ENCODE peak calls at places on chromosomes 11 and 22, in six cellular contexts. One of them, this sample, is unnamed.
A peak's percentile ranks its signal among the peaks of the same experiment; 100 is the strongest.

GRCh38 chr11:405323-405975 is 9.3 kb downstream of the SIGIRR start:
- DNase-seq in adrenal gland: no peak
- DNase-seq in kidney epithelial cell: no peak
- DNase-seq in fibroblast of lung: no peak
- DNase-seq in endothelial cell of umbilical vein: no peak
- DNase-seq in astrocyte of the spinal cord: no peak
- DNase-seq in this sample: no peak

GRCh38 chr22:19996694-19997384 is 19.8 kb downstream of the ARVCF start:
- DNase-seq in adrenal gland: peak; percentile 90
- DNase-seq in kidney epithelial cell: no peak
- DNase-seq in fibroblast of lung: no peak
- DNase-seq in endothelial cell of umbilical vein: no peak
- DNase-seq in astrocyte of the spinal cord: no peak
- DNase-seq in this sample: no peak

GRCh38 chr11:18986744-18987143 is 47.5 kb upstream of the MRGPRX1 start:
- DNase-seq in adrenal gland: no peak
- DNase-seq in kidney epithelial cell: no peak
- DNase-seq in fibroblast of lung: no peak
- DNase-seq in endothelial cell of umbilical vein: no peak
- DNase-seq in astrocyte of the spinal cord: no peak
- DNase-seq in this sample: peak; percentile 14

GRCh38 chr11:78078218-78079167 is 1.2 kb downstream of the NDUFC2 start:
- DNase-seq in adrenal gland: no peak
- DNase-seq in kidney epithelial cell: no peak
- DNase-seq in fibroblast of lung: no peak
- DNase-seq in endothelial cell of umbilical vein: no peak
- DNase-seq in astrocyte of the spinal cord: no peak
- DNase-seq in this sample: no peak

GRCh38 chr22:20979243-20979809 is 2.8 kb upstream of the LZTR1 start:
- DNase-seq in adrenal gland: peak; percentile 86
- DNase-seq in kidney epithelial cell: peak; percentile 49
- DNase-seq in fibroblast of lung: peak; percentile 84
- DNase-seq in endothelial cell of umbilical vein: peak; percentile 75
- DNase-seq in astrocyte of the spinal cord: peak; percentile 77
- DNase-seq in this sample: peak; percentile 83

GRCh38 chr22:41557401-41558240 is 3.2 kb upstream of the CSDC2 start:
- DNase-seq in adrenal gland: peak; percentile 92
- DNase-seq in kidney epithelial cell: no peak
- DNase-seq in fibroblast of lung: peak; percentile 92
- DNase-seq in endothelial cell of umbilical vein: peak; percentile 64
- DNase-seq in astrocyte of the spinal cord: peak; percentile 87
- DNase-seq in this sample: peak; percentile 46

GRCh38 chr22:38751422-38752346 is 4.1 kb downstream of the SUN2 start:
- DNase-seq in adrenal gland: no peak
- DNase-seq in kidney epithelial cell: no peak
- DNase-seq in fibroblast of lung: peak; percentile 37
- DNase-seq in endothelial cell of umbilical vein: no peak
- DNase-seq in astrocyte of the spinal cord: peak; percentile 37
- DNase-seq in this sample: peak; percentile 50

GRCh38 chr11:35483131-35483800 is 42.1 kb downstream of the PAMR1 start:
- DNase-seq in adrenal gland: no peak
- DNase-seq in kidney epithelial cell: no peak
- DNase-seq in fibroblast of lung: peak; percentile 80
- DNase-seq in endothelial cell of umbilical vein: no peak
- DNase-seq in astrocyte of the spinal cord: peak; percentile 50
- DNase-seq in this sample: no peak

GRCh38 chr11:94680426-94680825 is 87.7 kb upstream of the AMOTL1 start:
- DNase-seq in adrenal gland: no peak
- DNase-seq in kidney epithelial cell: no peak
- DNase-seq in fibroblast of lung: no peak
- DNase-seq in endothelial cell of umbilical vein: no peak
- DNase-seq in astrocyte of the spinal cord: no peak
- DNase-seq in this sample: no peak

GRCh38 chr11:134664447-134664846 is 252.4 kb upstream of the B3GAT1 start:
- DNase-seq in adrenal gland: no peak
- DNase-seq in kidney epithelial cell: no peak
- DNase-seq in fibroblast of lung: no peak
- DNase-seq in endothelial cell of umbilical vein: no peak
- DNase-seq in astrocyte of the spinal cord: no peak
- DNase-seq in this sample: no peak

GRCh38 chr22:31944700-31945477 is 554 bp downstream of the YWHAH start:
- DNase-seq in adrenal gland: peak; percentile 69
- DNase-seq in kidney epithelial cell: no peak
- DNase-seq in fibroblast of lung: no peak
- DNase-seq in endothelial cell of umbilical vein: peak; percentile 12
- DNase-seq in astrocyte of the spinal cord: peak; percentile 13
- DNase-seq in this sample: no peak

GRCh38 chr11:115379528-115379927 is 124.7 kb downstream of the CADM1 start:
- DNase-seq in adrenal gland: no peak
- DNase-seq in kidney epithelial cell: no peak
- DNase-seq in fibroblast of lung: no peak
- DNase-seq in endothelial cell of umbilical vein: no peak
- DNase-seq in astrocyte of the spinal cord: no peak
- DNase-seq in this sample: no peak

GRCh38 chr11:90496722-90497121 is 273.9 kb upstream of the CHORDC1 start:
- DNase-seq in adrenal gland: no peak
- DNase-seq in kidney epithelial cell: no peak
- DNase-seq in fibroblast of lung: no peak
- DNase-seq in endothelial cell of umbilical vein: no peak
- DNase-seq in astrocyte of the spinal cord: no peak
- DNase-seq in this sample: no peak

GRCh38 chr22:20131593-20131855 is at the start of gene ZDHHC8:
- DNase-seq in adrenal gland: no peak
- DNase-seq in kidney epithelial cell: no peak
- DNase-seq in fibroblast of lung: peak; percentile 24
- DNase-seq in endothelial cell of umbilical vein: no peak
- DNase-seq in astrocyte of the spinal cord: no peak
- DNase-seq in this sample: no peak

GRCh38 chr11:63635762-63636465 is 21.7 kb upstream of the PLAAT3 start:
- DNase-seq in adrenal gland: peak; percentile 83
- DNase-seq in kidney epithelial cell: no peak
- DNase-seq in fibroblast of lung: peak; percentile 41
- DNase-seq in endothelial cell of umbilical vein: peak; percentile 68
- DNase-seq in astrocyte of the spinal cord: peak; percentile 61
- DNase-seq in this sample: peak; percentile 34

GRCh38 chr11:117225553-117226170 is 6.2 kb downstream of the PCSK7 start:
- DNase-seq in adrenal gland: peak; percentile 49
- DNase-seq in kidney epithelial cell: no peak
- DNase-seq in fibroblast of lung: no peak
- DNase-seq in endothelial cell of umbilical vein: no peak
- DNase-seq in astrocyte of the spinal cord: no peak
- DNase-seq in this sample: no peak

GRCh38 chr11:67352546-67353316 is 615 bp downstream of the POLD4 start:
- DNase-seq in adrenal gland: no peak
- DNase-seq in kidney epithelial cell: no peak
- DNase-seq in fibroblast of lung: no peak
- DNase-seq in endothelial cell of umbilical vein: no peak
- DNase-seq in astrocyte of the spinal cord: no peak
- DNase-seq in this sample: peak; percentile 36

GRCh38 chr22:37529652-37530345 is 10.6 kb upstream of the CARD10 start:
- DNase-seq in adrenal gland: no peak
- DNase-seq in kidney epithelial cell: no peak
- DNase-seq in fibroblast of lung: no peak
- DNase-seq in endothelial cell of umbilical vein: no peak
- DNase-seq in astrocyte of the spinal cord: no peak
- DNase-seq in this sample: no peak

GRCh38 chr11:110147965-110148709 is 54.9 kb downstream of the ZC3H12C start:
- DNase-seq in adrenal gland: no peak
- DNase-seq in kidney epithelial cell: peak; percentile 60
- DNase-seq in fibroblast of lung: peak; percentile 93
- DNase-seq in endothelial cell of umbilical vein: peak; percentile 52
- DNase-seq in astrocyte of the spinal cord: peak; percentile 78
- DNase-seq in this sample: peak; percentile 37

GRCh38 chr11:84295815-84296214 is 1009.6 kb upstream of the CCDC90B start:
- DNase-seq in adrenal gland: no peak
- DNase-seq in kidney epithelial cell: no peak
- DNase-seq in fibroblast of lung: no peak
- DNase-seq in endothelial cell of umbilical vein: no peak
- DNase-seq in astrocyte of the spinal cord: no peak
- DNase-seq in this sample: no peak

GRCh38 chr11:95301497-95301896 is 70.5 kb upstream of the SESN3 start:
- DNase-seq in adrenal gland: peak; percentile 89
- DNase-seq in kidney epithelial cell: no peak
- DNase-seq in fibroblast of lung: peak; percentile 74
- DNase-seq in endothelial cell of umbilical vein: no peak
- DNase-seq in astrocyte of the spinal cord: no peak
- DNase-seq in this sample: peak; percentile 40

GRCh38 chr11:33941637-33942160 is 49.8 kb upstream of the LMO2 start:
- DNase-seq in adrenal gland: no peak
- DNase-seq in kidney epithelial cell: no peak
- DNase-seq in fibroblast of lung: peak; percentile 71
- DNase-seq in endothelial cell of umbilical vein: peak; percentile 87
- DNase-seq in astrocyte of the spinal cord: peak; percentile 57
- DNase-seq in this sample: no peak

GRCh38 chr11:115194798-115195101 is 309.5 kb downstream of the CADM1 start:
- DNase-seq in adrenal gland: no peak
- DNase-seq in kidney epithelial cell: no peak
- DNase-seq in fibroblast of lung: no peak
- DNase-seq in endothelial cell of umbilical vein: no peak
- DNase-seq in astrocyte of the spinal cord: no peak
- DNase-seq in this sample: no peak

GRCh38 chr22:47173535-47174021 is 411.1 kb downstream of the TBC1D22A start:
- DNase-seq in adrenal gland: peak; percentile 39
- DNase-seq in kidney epithelial cell: no peak
- DNase-seq in fibroblast of lung: no peak
- DNase-seq in endothelial cell of umbilical vein: no peak
- DNase-seq in astrocyte of the spinal cord: no peak
- DNase-seq in this sample: no peak

GRCh38 chr11:134725211-134725610 is 313.2 kb upstream of the B3GAT1 start:
- DNase-seq in adrenal gland: no peak
- DNase-seq in kidney epithelial cell: no peak
- DNase-seq in fibroblast of lung: no peak
- DNase-seq in endothelial cell of umbilical vein: no peak
- DNase-seq in astrocyte of the spinal cord: no peak
- DNase-seq in this sample: no peak

GRCh38 chr11:72774499-72774898 is 19.3 kb downstream of the STARD10 start:
- DNase-seq in adrenal gland: no peak
- DNase-seq in kidney epithelial cell: no peak
- DNase-seq in fibroblast of lung: no peak
- DNase-seq in endothelial cell of umbilical vein: no peak
- DNase-seq in astrocyte of the spinal cord: no peak
- DNase-seq in this sample: no peak

GRCh38 chr11:46308632-46309419 is 31.4 kb downstream of the CREB3L1 start:
- DNase-seq in adrenal gland: peak; percentile 93
- DNase-seq in kidney epithelial cell: no peak
- DNase-seq in fibroblast of lung: peak; percentile 55
- DNase-seq in endothelial cell of umbilical vein: peak; percentile 60
- DNase-seq in astrocyte of the spinal cord: peak; percentile 68
- DNase-seq in this sample: peak; percentile 46

GRCh38 chr11:32103941-32104340 is 13.1 kb downstream of the RCN1 start:
- DNase-seq in adrenal gland: no peak
- DNase-seq in kidney epithelial cell: no peak
- DNase-seq in fibroblast of lung: no peak
- DNase-seq in endothelial cell of umbilical vein: no peak
- DNase-seq in astrocyte of the spinal cord: no peak
- DNase-seq in this sample: no peak

GRCh38 chr11:8649361-8649760 is 33.1 kb downstream of the TRIM66 start:
- DNase-seq in adrenal gland: no peak
- DNase-seq in kidney epithelial cell: no peak
- DNase-seq in fibroblast of lung: peak; percentile 67
- DNase-seq in endothelial cell of umbilical vein: peak; percentile 29
- DNase-seq in astrocyte of the spinal cord: peak; percentile 48
- DNase-seq in this sample: peak; percentile 73

GRCh38 chr11:117851852-117852251 is 24.6 kb downstream of the FXYD6 start:
- DNase-seq in adrenal gland: peak; percentile 56
- DNase-seq in kidney epithelial cell: no peak
- DNase-seq in fibroblast of lung: peak; percentile 18
- DNase-seq in endothelial cell of umbilical vein: no peak
- DNase-seq in astrocyte of the spinal cord: peak; percentile 8
- DNase-seq in this sample: no peak

GRCh38 chr11:24683578-24683977 is 186.7 kb downstream of the LUZP2 start:
- DNase-seq in adrenal gland: no peak
- DNase-seq in kidney epithelial cell: no peak
- DNase-seq in fibroblast of lung: no peak
- DNase-seq in endothelial cell of umbilical vein: no peak
- DNase-seq in astrocyte of the spinal cord: no peak
- DNase-seq in this sample: peak; percentile 41

GRCh38 chr11:24687748-24688147 is 190.9 kb downstream of the LUZP2 start:
- DNase-seq in adrenal gland: no peak
- DNase-seq in kidney epithelial cell: no peak
- DNase-seq in fibroblast of lung: no peak
- DNase-seq in endothelial cell of umbilical vein: no peak
- DNase-seq in astrocyte of the spinal cord: no peak
- DNase-seq in this sample: peak; percentile 8
- H3K4me3 ChIP-seq in adrenal gland: no peak overlapping the region
- H3K4me3 ChIP-seq in kidney epithelial cell: no peak overlapping the region
- H3K4me3 ChIP-seq in fibroblast of lung: no peak overlapping the region
- H3K4me3 ChIP-seq in endothelial cell of umbilical vein: no peak overlapping the region
- H3K4me3 ChIP-seq in astrocyte of the spinal cord: no peak overlapping the region
- H3K4me3 ChIP-seq in this sample: no peak overlapping the region

DNA sequence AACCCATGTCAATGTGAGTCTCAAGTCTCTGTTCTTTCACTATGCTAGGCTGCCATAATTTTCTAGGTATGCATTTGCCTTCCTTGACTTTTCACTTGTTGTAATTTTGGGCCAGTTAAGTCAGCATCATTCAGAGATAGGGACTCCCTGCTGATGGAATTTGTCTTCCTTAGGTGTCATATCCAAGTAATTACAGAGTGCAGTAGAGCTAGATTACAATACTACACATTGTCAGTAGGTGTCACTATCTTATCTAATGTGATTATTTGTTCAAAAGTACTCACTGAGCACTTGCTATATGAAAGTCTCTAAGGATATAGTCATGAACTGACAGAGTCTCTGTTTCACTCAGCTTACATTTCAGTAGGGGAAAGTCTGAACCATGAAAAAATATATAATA is 25.0 kb upstream of the SYN3 start:
- DNase-seq in adrenal gland: no peak
- DNase-seq in kidney epithelial cell: no peak
- DNase-seq in fibroblast of lung: no peak
- DNase-seq in endothelial cell of umbilical vein: no peak
- DNase-seq in astrocyte of the spinal cord: no peak
- DNase-seq in this sample: peak; percentile 27
- TF ChIP-seq CTCF in adrenal gland: no peak
- TF ChIP-seq CTCF in kidney epithelial cell: no peak
- TF ChIP-seq CTCF in fibroblast of lung: no peak
- TF ChIP-seq CTCF in endothelial cell of umbilical vein: no peak
- TF ChIP-seq CTCF in astrocyte of the spinal cord: no peak
- TF ChIP-seq CTCF in this sample: no peak

DNA sequence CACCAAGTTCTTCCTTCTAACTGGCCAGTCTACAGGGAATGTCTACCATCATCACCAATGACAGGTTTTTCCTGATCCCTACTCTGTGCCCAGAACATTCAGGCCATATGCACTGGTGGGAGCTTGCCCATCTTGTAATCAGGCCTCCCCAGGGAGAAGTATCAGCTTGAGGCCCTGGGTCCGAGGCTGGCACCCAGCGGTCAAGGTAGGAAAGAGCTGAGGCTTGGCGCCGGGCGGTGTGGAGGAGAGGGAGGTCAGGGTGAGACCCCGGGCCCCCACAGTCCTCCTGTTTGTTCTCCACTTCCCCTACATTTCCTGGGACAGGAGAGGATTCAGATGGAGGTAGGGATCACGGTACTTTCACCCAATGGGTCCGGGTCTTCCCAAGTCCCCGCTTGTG is 15.5 kb downstream of the TSKU start:
- DNase-seq in adrenal gland: peak; percentile 46
- DNase-seq in kidney epithelial cell: no peak
- DNase-seq in fibroblast of lung: no peak
- DNase-seq in endothelial cell of umbilical vein: no peak
- DNase-seq in astrocyte of the spinal cord: no peak
- DNase-seq in this sample: no peak
- H3K4me3 ChIP-seq in adrenal gland: no peak overlapping the region
- H3K4me3 ChIP-seq in kidney epithelial cell: no peak overlapping the region
- H3K4me3 ChIP-seq in fibroblast of lung: no peak overlapping the region
- H3K4me3 ChIP-seq in endothelial cell of umbilical vein: no peak overlapping the region
- H3K4me3 ChIP-seq in astrocyte of the spinal cord: no peak overlapping the region
- H3K4me3 ChIP-seq in this sample: no peak overlapping the region

GRCh38 chr11:132111341-132111740 is 740.9 kb downstream of the NTM start:
- DNase-seq in adrenal gland: no peak
- DNase-seq in kidney epithelial cell: no peak
- DNase-seq in fibroblast of lung: peak; percentile 38
- DNase-seq in endothelial cell of umbilical vein: no peak
- DNase-seq in astrocyte of the spinal cord: no peak
- DNase-seq in this sample: no peak
- TF ChIP-seq CTCF in adrenal gland: no peak
- TF ChIP-seq CTCF in kidney epithelial cell: no peak
- TF ChIP-seq CTCF in fibroblast of lung: no peak
- TF ChIP-seq CTCF in endothelial cell of umbilical vein: no peak
- TF ChIP-seq CTCF in astrocyte of the spinal cord: no peak
- TF ChIP-seq CTCF in this sample: no peak

This sample was measured in bronchial epithelial cell.